ENCODE peak calls at places on chromosomes 16 and 17, in eight cellular contexts. N, L, H, E, A, O, B and V are unnamed samples.

GRCh38 chr17:77189148-77189547 is 48.4 kb downstream of the SEC14L1 start:
- DNase-seq in N (no peak), H (no peak), L (no peak), E (no peak), O (no peak), B (no peak), A (no peak), V (no peak)

GRCh38 chr16:85935957-85936760 is 37.2 kb downstream of the IRF8 start:
- DNase-seq in N (no peak), H (no peak), E (no peak), B (no peak), A (no peak), O (no peak), L (no peak), V (no peak)

GRCh38 chr16:62829084-62829483 is 792.8 kb upstream of the CDH8 start:
- DNase-seq in O (no peak), A (no peak), E (no peak), B (no peak), L (no peak), N (no peak), H (no peak), V (no peak)

GRCh38 chr16:3443108-3444031 is at the start of the genes NAA60 and ZNF597:
- DNase-seq in L (peak), H (peak), N (peak), B (no peak), E (peak), A (peak), O (peak), V (peak)

GRCh38 chr16:11258553-11259287 is 2.7 kb upstream of the SOCS1 start:
- DNase-seq in H (peak), L (no peak), N (no peak), B (no peak), A (no peak), O (no peak), E (no peak), V (peak)

GRCh38 chr16:88499314-88499713 is 46.2 kb downstream of the ZFPM1 start:
- DNase-seq in O (no peak), B (no peak), E (no peak), L (no peak), N (no peak), H (no peak), A (no peak), V (no peak)

GRCh38 chr17:1985686-1986085 is 39.4 kb downstream of the RTN4RL1 start:
- DNase-seq in H (no peak), A (no peak), N (no peak), B (no peak), O (no peak), E (no peak), L (no peak), V (no peak)

GRCh38 chr16:47643610-47644009 is 182.5 kb downstream of the PHKB start:
- DNase-seq in E (no peak), A (no peak), H (no peak), B (no peak), N (no peak), O (no peak), L (no peak), V (no peak)

GRCh38 chr16:54437361-54437760 is 150.8 kb upstream of the IRX3 start:
- DNase-seq in O (no peak), H (no peak), A (no peak), N (no peak), B (no peak), E (no peak), L (no peak), V (no peak)

GRCh38 chr16:82935781-82936180 is 309.0 kb downstream of the CDH13 start:
- DNase-seq in E (no peak), L (no peak), H (no peak), A (no peak), B (no peak), O (no peak), N (no peak), V (no peak)

GRCh38 chr16:59574296-59574695 is 840.2 kb upstream of the GOT2 start:
- DNase-seq in N (no peak), L (peak), O (no peak), B (no peak), A (no peak), E (no peak), H (no peak), V (no peak)

GRCh38 chr17:50120475-50121253 is 9.3 kb downstream of the SAMD14 start:
- DNase-seq in O (no peak), H (no peak), A (no peak), N (no peak), L (no peak), E (no peak), B (no peak), V (no peak)

GRCh38 chr17:82194765-82195164 is 17.9 kb downstream of the CCDC57 start:
- DNase-seq in A (no peak), N (no peak), O (no peak), H (no peak), E (no peak), B (no peak), L (no peak), V (no peak)

GRCh38 chr17:1108810-1109605 is 70.8 kb downstream of the ABR start:
- DNase-seq in E (no peak), H (no peak), O (no peak), N (no peak), A (no peak), B (no peak), L (peak), V (no peak)

GRCh38 chr17:13321932-13322701 is 279.6 kb downstream of the HS3ST3A1 start:
- DNase-seq in O (no peak), B (no peak), A (no peak), H (no peak), E (no peak), L (no peak), N (no peak), V (no peak)

GRCh38 chr17:44787271-44787940 is 28.6 kb downstream of the ADAM11 start:
- DNase-seq in N (no peak), B (no peak), A (no peak), O (no peak), E (no peak), H (no peak), L (no peak), V (no peak)

GRCh38 chr17:63361182-63361581 is 84.9 kb downstream of the CYB561 start:
- DNase-seq in E (no peak), H (no peak), O (no peak), A (no peak), N (no peak), B (no peak), L (no peak), V (no peak)

GRCh38 chr17:27630607-27631408 is at the start of gene LGALS9:
- DNase-seq in B (peak), O (no peak), E (no peak), H (peak), N (peak), A (no peak), L (no peak), V (no peak)

GRCh38 chr17:16448490-16448889 is 33.1 kb downstream of the TRPV2 start:
- DNase-seq in O (no peak), A (no peak), H (no peak), L (no peak), E (no peak), B (no peak), N (no peak), V (no peak)

GRCh38 chr16:10039220-10040096 is 142.8 kb downstream of the GRIN2A start:
- DNase-seq in E (no peak), B (no peak), N (peak), A (no peak), H (no peak), L (peak), O (no peak), V (no peak)

GRCh38 chr16:70796301-70796700 is 4.7 kb downstream of the VAC14 start:
- DNase-seq in O (no peak), L (no peak), B (no peak), E (no peak), H (no peak), A (no peak), N (no peak), V (no peak)

GRCh38 chr16:10619271-10619849 is 39.0 kb upstream of the EMP2 start:
- DNase-seq in E (no peak), A (peak), L (no peak), O (no peak), B (no peak), N (no peak), H (no peak), V (no peak)

GRCh38 chr17:77476920-77477805 is 336.4 kb downstream of the SEC14L1 start:
- DNase-seq in O (peak), A (peak), L (no peak), B (no peak), N (no peak), H (peak), E (no peak), V (peak)

GRCh38 chr17:20202141-20202574 is 193.0 kb downstream of the SPECC1 start:
- DNase-seq in A (no peak), L (peak), B (peak), H (no peak), N (no peak), O (no peak), E (no peak), V (peak)

GRCh38 chr17:35605753-35606152 is 18.6 kb downstream of the AP2B1 start:
- DNase-seq in H (no peak), N (no peak), L (no peak), B (no peak), A (no peak), E (no peak), O (no peak), V (no peak)

GRCh38 chr17:56499799-56500388 is 93.6 kb upstream of the NOG start:
- DNase-seq in B (peak), N (peak), A (no peak), O (no peak), H (no peak), E (no peak), L (peak), V (peak)

GRCh38 chr16:30569746-30570325 is 1.7 kb downstream of the ZNF688 start:
- DNase-seq in N (no peak), O (no peak), L (no peak), H (no peak), A (no peak), B (no peak), E (no peak), V (no peak)

GRCh38 chr16:30574678-30575077 is 3.2 kb upstream of the ZNF688 start:
- DNase-seq in E (no peak), H (no peak), O (no peak), B (no peak), N (no peak), L (no peak), A (no peak), V (no peak)

GRCh38 chr16:30567991-30568638 is 3.4 kb downstream of the ZNF688 start:
- DNase-seq in N (peak), E (no peak), B (peak), H (peak), L (peak), O (peak), A (peak), V (no peak)

GRCh38 chr16:30570621-30571443 is 682 bp downstream of the ZNF688 start:
- DNase-seq in B (no peak), N (no peak), H (peak), L (no peak), E (no peak), O (no peak), A (peak), V (no peak)

DNA sequence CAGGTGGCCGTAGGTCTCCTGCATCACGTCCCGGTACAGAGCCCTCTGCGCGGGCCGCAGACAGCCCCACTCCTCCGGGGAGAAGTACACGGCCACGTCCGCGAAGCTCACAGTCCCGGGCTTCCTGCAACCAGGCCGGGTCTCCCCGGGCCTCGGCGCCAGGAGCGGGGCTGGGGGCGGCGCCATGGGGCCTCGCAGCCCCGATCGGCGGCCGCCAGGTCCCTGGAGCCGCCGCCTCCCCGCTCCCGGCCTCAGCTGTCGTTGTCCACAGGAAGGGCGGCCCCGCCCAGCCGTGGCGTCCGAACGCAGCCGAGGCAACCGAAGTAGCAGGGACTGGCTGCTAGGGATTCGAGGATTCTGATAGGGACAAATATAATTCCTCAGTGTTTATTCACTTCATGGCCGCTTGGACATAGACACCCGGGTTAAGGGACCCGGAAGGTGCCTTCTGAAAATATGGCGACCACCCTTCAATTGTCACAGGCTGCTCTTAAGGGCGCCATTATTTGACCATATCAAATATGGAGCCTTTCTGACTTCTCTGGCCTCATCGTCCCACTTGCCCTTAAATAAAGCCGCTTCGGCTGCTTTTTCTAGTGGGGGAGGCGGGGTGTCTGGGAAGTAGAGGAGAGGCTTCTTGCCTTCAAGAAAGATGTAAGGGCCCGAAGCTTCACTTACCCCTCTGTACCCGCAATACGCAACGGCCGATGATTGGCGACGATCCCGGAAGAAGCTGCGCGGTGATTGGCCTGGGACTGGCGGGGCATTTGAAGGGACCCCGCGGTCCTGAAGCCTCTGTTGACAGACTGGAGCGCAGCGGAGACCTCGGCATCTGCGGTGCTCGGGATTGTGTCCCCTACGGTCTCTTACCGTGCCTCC is at the start of gene ZNF688:
- DNase-seq in H (peak), L (peak), A (peak), O (peak), N (peak), E (peak), B (peak), V (peak)
- TF ChIP-seq CTCF in H (no peak), L (no peak), A (no peak), O (no peak), N (no peak), E (no peak), B (no peak), V (no peak)

GRCh38 chr17:41010421-41010820 is 1.5 kb upstream of the KRTAP3-1 start:
- DNase-seq in O (no peak), H (no peak), N (no peak), L (no peak), E (no peak), B (no peak), A (no peak), V (no peak)

GRCh38 chr17:41013181-41013580 is 4.3 kb upstream of the KRTAP3-1 start:
- DNase-seq in N (no peak), A (no peak), O (no peak), E (no peak), L (no peak), B (peak), H (no peak), V (no peak)

GRCh38 chr17:41009936-41010335 is 1.0 kb upstream of the KRTAP3-1 start:
- DNase-seq in O (no peak), B (no peak), E (no peak), A (no peak), H (no peak), L (no peak), N (no peak), V (no peak)

GRCh38 chr17:41008811-41009210 is at the start of gene KRTAP3-1:
- DNase-seq in A (no peak), E (no peak), N (no peak), L (no peak), O (no peak), H (no peak), B (no peak), V (no peak)

DNA sequence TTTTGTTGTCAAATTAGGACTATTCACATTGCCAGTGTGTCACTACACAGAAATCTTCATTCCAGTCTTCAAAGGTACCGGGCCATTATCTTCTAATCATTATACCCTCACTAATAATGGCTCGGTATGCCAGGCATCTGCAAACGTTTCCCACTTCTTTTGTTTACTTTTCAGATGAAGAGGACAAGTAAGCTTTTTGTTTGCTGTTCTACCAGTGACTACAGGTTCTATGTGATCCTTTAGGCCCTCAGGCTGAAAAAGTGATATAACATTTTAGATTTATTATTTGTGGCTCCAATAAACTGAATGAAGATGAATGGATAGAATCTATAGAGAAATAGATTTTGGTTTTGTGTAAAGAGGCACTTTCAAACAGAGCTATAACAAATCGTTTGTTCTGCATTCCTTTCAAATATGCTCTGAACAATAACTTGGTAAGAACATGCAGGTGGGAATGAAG is 403 bp upstream of the KRTAP3-1 start:
- DNase-seq in H (no peak), L (no peak), E (no peak), A (no peak), O (no peak), B (peak), N (no peak), V (peak)
- H3K4me3 ChIP-seq in H (no peak), L (no peak), E (no peak), A (no peak), O (no peak), B (no peak), N (no peak), V (no peak)

DNA sequence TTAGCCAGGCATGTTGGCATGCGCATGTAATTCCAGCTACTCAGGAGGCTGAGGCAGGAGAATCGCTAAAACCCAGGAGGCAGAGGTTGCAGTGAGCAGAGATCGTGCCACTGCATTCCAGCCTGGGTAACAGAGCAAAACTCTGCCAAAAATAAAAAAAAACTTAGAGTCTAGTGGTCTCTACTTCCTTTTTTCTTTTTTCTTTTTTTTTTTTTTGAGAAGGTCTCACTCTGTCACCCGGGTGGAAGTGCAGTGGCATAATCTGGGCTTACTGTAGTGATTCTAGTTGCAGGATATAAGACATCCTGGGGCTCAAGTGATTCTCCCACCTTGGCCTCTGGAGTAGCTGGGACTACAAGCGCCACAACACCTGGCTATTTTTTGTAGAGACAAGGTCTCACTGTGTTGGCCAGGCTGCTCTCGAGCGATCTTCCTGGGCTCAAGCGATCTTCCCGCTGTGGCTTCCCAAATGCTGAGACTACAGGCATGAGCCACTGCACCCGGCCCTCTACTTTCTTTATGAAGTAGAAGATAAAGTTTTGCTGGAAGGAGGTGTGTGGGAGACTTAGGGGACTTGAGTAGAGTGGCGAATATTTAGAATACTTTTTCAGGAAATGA is 47.9 kb upstream of the TAOK1 start:
- DNase-seq in L (no peak), H (no peak), N (no peak), E (no peak), B (no peak), A (no peak), O (no peak), V (no peak)
- TF ChIP-seq CTCF in L (no peak), H (no peak), N (no peak), E (no peak), B (no peak), A (no peak), O (no peak), V (no peak)

DNA sequence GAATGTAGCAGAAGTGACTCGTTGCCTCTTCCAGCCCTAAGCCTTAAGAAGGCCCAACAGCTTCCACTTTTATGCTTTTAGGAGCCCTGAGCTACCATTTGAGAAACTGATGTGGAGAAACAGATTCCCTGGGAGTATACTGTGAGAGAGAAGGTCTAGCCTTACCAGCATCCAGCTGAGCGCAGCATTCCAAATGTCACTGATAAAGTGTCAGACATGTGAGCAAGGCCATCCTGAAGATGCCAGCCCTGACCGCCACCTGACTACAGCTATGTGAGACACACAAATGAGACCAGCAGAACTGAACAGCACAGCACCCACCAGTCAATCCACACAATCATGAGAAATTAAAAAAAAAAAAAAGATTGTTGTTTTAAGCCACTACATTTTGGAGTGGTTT is 18.6 kb upstream of the MED13 start:
- DNase-seq in A (no peak), B (no peak), E (no peak), H (no peak), L (no peak), O (no peak), N (no peak), V (no peak)
- H3K4me3 ChIP-seq in A (no peak), B (no peak), E (no peak), H (no peak), L (no peak), O (no peak), N (no peak), V (no peak)

DNA sequence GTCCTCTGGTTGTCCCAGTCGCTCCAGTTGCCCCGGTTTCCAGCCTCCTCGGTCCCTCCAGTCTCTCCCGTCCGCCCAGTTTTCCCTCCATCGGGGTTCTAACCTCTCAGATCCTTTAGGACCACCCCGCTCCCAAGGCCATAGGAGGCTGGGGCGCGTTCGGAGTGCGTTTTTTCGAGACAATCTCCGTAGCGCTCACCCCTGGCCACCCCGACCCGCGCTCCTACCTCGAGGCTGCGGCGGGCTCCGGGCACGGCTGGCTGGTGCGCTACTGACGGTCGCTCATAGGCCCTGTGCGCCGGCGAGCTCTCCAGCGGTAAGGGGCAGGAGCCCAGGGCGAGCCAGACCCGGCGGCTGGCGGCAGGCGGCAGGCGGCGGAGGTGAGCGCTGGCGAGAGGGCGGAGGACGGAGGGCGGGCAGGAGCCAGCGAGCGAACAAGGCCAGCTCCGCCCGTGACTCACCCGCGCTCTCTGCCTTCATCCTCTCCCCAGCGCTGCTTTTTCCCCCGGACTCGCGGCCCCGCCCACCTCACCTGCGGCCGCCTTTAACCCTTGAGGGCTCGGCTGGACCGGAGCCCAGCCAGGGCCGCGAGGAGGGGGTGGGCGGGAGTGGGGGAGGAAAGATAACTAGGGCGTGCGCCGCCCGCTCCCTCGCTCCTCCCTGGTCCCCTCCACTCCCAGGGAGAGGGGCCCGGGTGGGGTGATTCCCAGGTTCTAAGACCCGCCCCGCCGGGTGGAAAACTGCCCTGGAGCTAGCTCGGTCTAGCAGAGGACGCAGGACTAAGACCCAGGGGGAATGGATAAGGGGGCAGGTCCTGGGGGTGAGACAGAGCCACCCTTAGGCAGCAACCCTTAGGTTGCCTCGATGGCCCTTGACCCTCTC is at the start of gene SP6:
- DNase-seq in B (peak), A (peak), E (no peak), L (peak), O (no peak), N (no peak), H (peak), V (peak)
- TF ChIP-seq CTCF in B (no peak), A (no peak), E (peak), L (peak), O (peak), N (no peak), H (no peak), V (peak)

GRCh38 chr16:1034230-1035065 is 38.1 kb upstream of the SSTR5 start:
- DNase-seq in H (no peak), N (no peak), B (no peak), A (no peak), E (no peak), O (no peak), L (no peak), V (no peak)
- H3K4me3 ChIP-seq in H (no peak), N (no peak), B (no peak), A (no peak), E (no peak), O (no peak), L (no peak), V (no peak)